ENCODE peak calls at places on chromosomes 11 and 22, in nine cellular contexts. N, Z, M, Q, O, F, P, I and S are unnamed samples.

GRCh38 chr11:69241075-69241740 is 52.7 kb upstream of the MYEOV start:
- DNase-seq in I (no peak), Q (no peak), F (no peak), O (no peak), P (no peak), Z (no peak), N (no peak), M (no peak), S (no peak)

GRCh38 chr11:1744137-1744878 is 6.1 kb downstream of the IFITM10 start:
- DNase-seq in M (no peak), F (no peak), O (peak), P (peak), I (peak), N (peak), Q (peak), Z (no peak), S (no peak)

GRCh38 chr11:128476729-128477128 is 110.6 kb downstream of the ETS1 start:
- DNase-seq in N (no peak), Z (no peak), P (no peak), F (no peak), O (no peak), Q (no peak), M (no peak), I (no peak), S (no peak)

GRCh38 chr22:35020517-35020916 is 45.4 kb upstream of the ISX start:
- DNase-seq in Q (no peak), P (no peak), M (no peak), F (no peak), I (no peak), O (no peak), N (no peak), Z (no peak), S (no peak)

GRCh38 chr22:38038890-38039812 is 18.1 kb upstream of the PICK1 start:
- DNase-seq in M (no peak), O (no peak), Q (no peak), P (no peak), Z (no peak), I (no peak), N (no peak), F (no peak), S (no peak)

GRCh38 chr11:67119577-67120391 is 721 bp downstream of the KDM2A start:
- DNase-seq in Q (no peak), F (peak), O (peak), I (peak), Z (no peak), N (peak), M (peak), P (peak), S (peak)

GRCh38 chr22:44926491-44927415 is 83.1 kb downstream of the PHF21B start:
- DNase-seq in F (no peak), O (no peak), Z (no peak), Q (peak), I (peak), P (no peak), M (no peak), N (peak), S (no peak)

GRCh38 chr11:13052130-13052541 is 43.0 kb downstream of the RASSF10 start:
- DNase-seq in O (no peak), F (no peak), Q (no peak), Z (no peak), N (no peak), P (no peak), M (no peak), I (no peak), S (no peak)

GRCh38 chr11:59185412-59185811 is 13.5 kb downstream of the DTX4 start:
- DNase-seq in Q (no peak), Z (no peak), N (no peak), I (no peak), F (no peak), P (no peak), M (no peak), O (no peak), S (no peak)

GRCh38 chr22:44815099-44816070 is 63.0 kb downstream of the ARHGAP8 start:
- DNase-seq in M (no peak), N (no peak), P (no peak), O (no peak), F (no peak), I (peak), Q (peak), Z (no peak), S (no peak)

GRCh38 chr22:43042101-43042780 is 27.3 kb upstream of the PACSIN2 start:
- DNase-seq in F (no peak), Z (peak), Q (no peak), M (no peak), I (no peak), N (no peak), O (no peak), P (peak), S (no peak)

GRCh38 chr11:131483453-131483852 is 113.0 kb downstream of the NTM start:
- DNase-seq in N (no peak), O (no peak), I (no peak), M (no peak), P (no peak), Z (no peak), Q (no peak), F (no peak), S (no peak)

GRCh38 chr11:62077136-62077535 is 46.7 kb upstream of the INCENP start:
- DNase-seq in Z (no peak), M (no peak), N (no peak), F (no peak), Q (no peak), O (peak), P (no peak), I (no peak), S (no peak)

GRCh38 chr22:31093956-31094622 is 13.0 kb downstream of the SMTN start:
- DNase-seq in O (no peak), M (no peak), N (no peak), I (no peak), F (no peak), Q (peak), P (peak), Z (no peak), S (no peak)

GRCh38 chr22:48758905-48759875 is 1068.5 kb downstream of the BRD1 start:
- DNase-seq in F (peak), P (peak), M (peak), N (no peak), Z (no peak), I (no peak), O (no peak), Q (no peak), S (no peak)

DNA sequence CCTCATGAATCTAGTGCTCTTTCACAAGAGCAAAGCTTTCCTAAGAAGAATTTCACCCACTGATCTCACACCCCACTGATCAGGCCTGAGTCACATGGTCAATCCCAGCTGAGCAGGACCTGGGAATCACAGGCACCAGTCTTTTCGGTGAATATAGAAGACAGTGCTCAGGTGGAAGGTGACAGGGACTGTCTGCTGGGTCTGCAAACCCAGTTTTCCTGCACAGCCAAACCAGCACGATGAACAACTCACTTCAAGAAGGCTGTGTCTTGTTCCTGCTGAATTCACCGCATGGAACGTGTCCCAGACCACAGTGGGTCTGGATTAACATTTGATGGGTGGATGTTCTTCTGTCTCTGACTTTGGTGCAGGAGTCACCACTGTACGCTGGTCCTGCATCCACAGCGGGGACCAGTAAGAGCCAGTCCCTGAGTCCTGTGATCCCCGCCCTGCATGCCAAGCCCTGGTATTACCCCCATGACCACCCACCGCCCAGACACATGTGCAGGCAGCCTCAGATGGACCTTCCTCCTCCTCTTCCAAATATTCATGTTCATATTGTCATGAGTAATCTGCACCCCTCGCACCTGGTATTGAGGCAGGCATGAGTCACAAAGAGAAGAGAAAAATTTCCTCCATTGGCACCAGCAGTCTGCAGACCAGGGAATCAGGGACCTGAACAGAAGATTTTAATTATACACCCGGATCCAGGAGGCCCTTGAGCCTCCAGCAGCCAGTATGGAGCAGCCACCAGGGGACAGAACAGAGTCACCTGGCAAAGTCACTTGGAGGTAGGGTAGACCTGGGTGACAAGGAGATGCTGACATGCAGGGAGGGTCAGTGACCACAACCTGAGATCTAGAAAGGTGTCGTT is 8.6 kb upstream of the IGLL5 start:
- DNase-seq in P (no peak), F (no peak), Z (no peak), O (no peak), I (no peak), N (no peak), Q (no peak), M (no peak), S (no peak)
- TF ChIP-seq CTCF in P (no peak), F (peak), Z (no peak), O (no peak), I (no peak), N (no peak), Q (no peak), M (no peak), S (no peak)

DNA sequence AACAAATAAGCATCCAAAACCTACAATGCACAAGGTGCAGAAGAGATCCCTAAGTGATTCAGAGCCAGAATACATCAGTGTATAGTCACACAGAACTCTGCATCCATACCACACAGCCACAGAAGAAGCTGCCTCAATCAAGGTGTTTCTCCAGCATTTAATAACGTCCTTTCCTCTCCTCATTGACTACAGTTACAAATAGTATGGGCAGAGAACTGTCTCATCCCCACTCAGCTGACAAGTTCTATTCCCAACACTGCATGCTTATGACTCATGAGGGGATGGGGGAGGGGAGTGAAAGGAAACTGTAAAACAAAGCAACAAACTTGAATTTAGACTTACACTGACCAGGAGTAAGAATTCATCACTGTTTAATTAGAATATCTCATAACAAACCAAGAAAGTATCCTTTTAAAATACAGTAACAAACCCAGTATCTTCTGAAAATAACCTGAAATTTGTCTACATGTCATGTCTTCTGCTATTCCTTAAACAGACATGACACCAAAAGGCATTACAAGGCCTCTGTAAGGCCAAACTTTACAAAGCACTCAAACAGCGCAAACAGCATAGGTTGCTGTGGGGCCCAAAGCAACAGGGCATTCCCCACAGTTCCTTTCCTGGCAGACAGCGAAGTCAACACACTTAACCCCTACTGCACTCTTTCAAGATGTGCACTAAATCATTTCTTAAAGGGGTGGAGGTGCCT is 29.3 kb downstream of the CELF1 start:
- DNase-seq in N (no peak), M (no peak), O (peak), I (no peak), P (no peak), Z (peak), F (no peak), Q (no peak), S (no peak)
- TF ChIP-seq CTCF in N (no peak), M (no peak), O (no peak), I (no peak), P (no peak), Z (no peak), F (no peak), Q (no peak), S (no peak)

DNA sequence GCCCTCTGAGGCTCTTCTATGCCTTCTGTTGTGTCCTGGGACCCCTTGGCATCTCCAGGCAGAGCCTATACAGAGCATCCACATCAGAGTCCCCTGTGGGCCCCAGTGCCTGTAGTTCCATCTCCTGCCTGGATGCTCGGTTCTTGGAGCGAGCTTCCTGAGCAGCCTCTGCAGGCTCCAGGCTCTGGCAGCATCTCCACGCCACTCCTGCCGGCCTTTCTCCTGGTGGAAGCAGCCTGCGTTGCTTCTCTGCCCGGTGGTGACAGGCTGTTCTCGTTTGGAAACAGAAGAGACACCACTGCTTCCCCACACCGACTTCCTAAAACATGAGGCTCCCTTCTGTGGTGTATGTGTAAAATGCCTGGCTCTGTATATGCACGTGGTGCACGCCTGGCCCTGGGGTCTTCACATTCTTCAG is 52.8 kb downstream of the BCR start:
- DNase-seq in N (no peak), F (no peak), Q (peak), M (no peak), Z (no peak), I (no peak), P (peak), O (no peak), S (no peak)
- TF ChIP-seq CTCF in N (no peak), F (no peak), Q (peak), M (no peak), Z (peak), I (no peak), P (no peak), O (peak), S (no peak)

GRCh38 chr11:111715142-111715816 is 50.9 kb downstream of the PPP2R1B start:
- DNase-seq in M (no peak), P (no peak), Q (no peak), O (no peak), Z (no peak), F (no peak), I (no peak), N (no peak), S (no peak)

GRCh38 chr11:111718436-111719325 is 47.5 kb downstream of the PPP2R1B start:
- DNase-seq in P (no peak), I (no peak), Z (no peak), F (no peak), Q (no peak), M (no peak), O (peak), N (no peak), S (no peak)

GRCh38 chr11:111719379-111719778 is 46.8 kb downstream of the PPP2R1B start:
- DNase-seq in F (no peak), Z (no peak), M (no peak), P (no peak), Q (no peak), N (no peak), I (no peak), O (no peak), S (no peak)

DNA sequence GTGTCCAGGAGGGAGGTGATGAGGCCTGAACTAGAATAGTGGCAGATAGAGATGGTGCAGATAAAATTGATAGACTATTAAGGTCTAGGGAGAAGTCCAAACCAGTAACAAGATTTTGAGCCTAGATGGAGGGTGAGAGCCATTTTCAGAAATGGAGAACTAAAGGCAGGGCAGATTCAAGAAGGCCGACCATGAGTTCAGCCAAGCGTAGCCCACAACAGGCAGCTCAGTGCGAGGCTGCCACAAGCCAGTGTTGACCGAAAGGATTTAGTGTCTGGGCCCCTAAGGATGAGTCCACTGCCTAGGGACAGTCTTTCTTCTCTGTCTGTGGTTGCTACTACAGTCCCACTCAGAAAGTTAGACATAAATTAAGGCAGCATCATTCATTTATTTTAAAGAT is 51.7 kb downstream of the PPP2R1B start:
- DNase-seq in P (no peak), F (no peak), Q (no peak), Z (no peak), O (no peak), M (no peak), I (peak), N (no peak), S (no peak)
- TF ChIP-seq CTCF in P (no peak), F (no peak), Q (no peak), Z (no peak), O (no peak), M (no peak), I (no peak), N (no peak), S (no peak)

DNA sequence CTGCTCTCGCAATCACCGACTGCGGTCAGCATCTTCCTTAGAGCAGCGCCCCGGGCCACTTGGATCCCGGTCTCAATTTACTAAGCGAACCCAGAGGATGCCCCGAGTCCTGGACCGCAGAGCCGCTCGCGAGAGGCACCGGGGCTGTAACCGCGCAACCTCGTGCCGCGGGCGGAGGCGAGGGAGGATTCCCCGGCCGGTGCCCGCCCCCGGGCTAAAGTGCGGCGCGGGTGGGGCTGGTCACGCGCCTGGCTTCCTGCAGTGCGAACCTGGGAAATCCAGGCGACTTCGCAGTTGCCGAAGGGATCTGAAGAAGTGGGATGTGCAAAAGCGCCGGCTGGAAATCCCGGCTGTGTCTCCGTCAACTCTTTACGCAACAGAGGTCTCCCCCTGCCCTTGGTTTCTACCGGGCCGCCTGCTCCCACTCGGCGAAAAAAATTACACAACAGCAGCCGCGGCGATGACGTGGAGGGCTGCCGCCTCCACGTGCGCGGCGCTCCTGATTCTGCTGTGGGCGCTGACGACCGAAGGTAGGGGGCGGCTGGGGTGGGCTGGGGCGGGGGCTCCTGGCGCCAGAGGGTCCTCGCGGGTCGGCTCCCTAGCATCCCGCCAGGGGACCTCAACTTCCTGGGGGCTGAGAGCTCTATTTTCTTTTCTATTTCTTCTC is at the start of gene NCR3LG1:
- DNase-seq in N (peak), Q (peak), M (peak), P (peak), O (peak), I (peak), F (no peak), Z (no peak), S (peak)
- TF ChIP-seq CTCF in N (no peak), Q (no peak), M (no peak), P (no peak), O (no peak), I (no peak), F (no peak), Z (no peak), S (no peak)

GRCh38 chr22:29259253-29259899 is 8.4 kb downstream of the RHBDD3 start:
- DNase-seq in N (no peak), P (no peak), F (no peak), Q (no peak), O (no peak), Z (no peak), I (no peak), M (peak), S (no peak)
- TF ChIP-seq CTCF in N (no peak), P (no peak), F (no peak), Q (no peak), O (no peak), Z (peak), I (no peak), M (no peak), S (peak)